ENCODE peak calls at places on chromosomes 3 and 15, in nine cellular contexts. P is GM10248, T is heart left ventricle, N is adrenal gland, M is lung, Z is IMR-90, I is fibroblast of mammary gland, H is transverse colon, E is uterus. G is an unnamed sample.

GRCh38 chr3:194271459-194272035 is 79.6 kb downstream of the CPN2 start:
- DNase-seq in P (no peak), T (no peak), N (no peak), M (no peak), Z (no peak), I (peak), H (no peak), E (no peak), G (no peak)

GRCh38 chr3:66075281-66075680 is 36.6 kb upstream of the MAGI1 start:
- DNase-seq in P (no peak), T (no peak), N (no peak), M (no peak), Z (peak), I (peak), H (no peak), E (no peak), G (no peak)

GRCh38 chr3:186713499-186713898 is 3.7 kb upstream of the KNG1 start:
- DNase-seq in P (no peak), T (no peak), N (no peak), M (no peak), Z (no peak), I (no peak), H (no peak), E (no peak), G (no peak)

GRCh38 chr3:133491481-133492059 is 81.9 kb upstream of the CDV3 start:
- DNase-seq in P (peak), T (no peak), N (no peak), M (no peak), Z (no peak), I (no peak), H (no peak), E (no peak), G (no peak)

GRCh38 chr3:142633073-142633472 is 36.9 kb downstream of the PLS1 start:
- DNase-seq in P (no peak), T (no peak), N (no peak), M (no peak), Z (no peak), I (no peak), H (no peak), E (no peak), G (no peak)

GRCh38 chr3:14166877-14167605 is 11.4 kb downstream of the XPC start:
- DNase-seq in P (no peak), T (no peak), N (no peak), M (no peak), Z (peak), I (peak), H (no peak), E (no peak), G (no peak)

GRCh38 chr3:119125742-119126507 is 20.0 kb upstream of the TEX55 start:
- DNase-seq in P (no peak), T (no peak), N (no peak), M (no peak), Z (no peak), I (no peak), H (no peak), E (no peak), G (no peak)

GRCh38 chr3:27827041-27827440 is 104.9 kb upstream of the EOMES start:
- DNase-seq in P (no peak), T (no peak), N (no peak), M (no peak), Z (no peak), I (no peak), H (no peak), E (no peak), G (no peak)

GRCh38 chr3:15959434-15959811 is 161.6 kb upstream of the ANKRD28 start:
- DNase-seq in P (no peak), T (no peak), N (no peak), M (no peak), Z (peak), I (peak), H (no peak), E (no peak), G (no peak)

GRCh38 chr3:170522171-170522570 is 63.7 kb downstream of the SLC7A14 start:
- DNase-seq in P (no peak), T (no peak), N (no peak), M (no peak), Z (peak), I (no peak), H (no peak), E (no peak), G (no peak)

GRCh38 chr3:66481071-66482001 is 19.5 kb downstream of the LRIG1 start:
- DNase-seq in P (no peak), T (no peak), N (no peak), M (no peak), Z (peak), I (no peak), H (no peak), E (no peak), G (no peak)

GRCh38 chr3:18657858-18658820 is 233.0 kb upstream of the SATB1 start:
- DNase-seq in P (no peak), T (no peak), N (peak), M (no peak), Z (no peak), I (no peak), H (no peak), E (no peak), G (no peak)

GRCh38 chr3:143648218-143648617 is 200.1 kb downstream of the SLC9A9 start:
- DNase-seq in P (no peak), T (no peak), N (no peak), M (no peak), Z (no peak), I (no peak), H (no peak), E (no peak), G (no peak)

GRCh38 chr3:143650827-143651226 is 197.4 kb downstream of the SLC9A9 start:
- DNase-seq in P (no peak), T (no peak), N (no peak), M (no peak), Z (no peak), I (no peak), H (no peak), E (no peak), G (no peak)

GRCh38 chr3:143652118-143652517 is 196.2 kb downstream of the SLC9A9 start:
- DNase-seq in P (no peak), T (no peak), N (no peak), M (no peak), Z (no peak), I (no peak), H (no peak), E (no peak), G (no peak)

GRCh38 chr3:143650120-143650519 is 198.1 kb downstream of the SLC9A9 start:
- DNase-seq in P (no peak), T (no peak), N (no peak), M (no peak), Z (no peak), I (no peak), H (no peak), E (no peak), G (no peak)

DNA sequence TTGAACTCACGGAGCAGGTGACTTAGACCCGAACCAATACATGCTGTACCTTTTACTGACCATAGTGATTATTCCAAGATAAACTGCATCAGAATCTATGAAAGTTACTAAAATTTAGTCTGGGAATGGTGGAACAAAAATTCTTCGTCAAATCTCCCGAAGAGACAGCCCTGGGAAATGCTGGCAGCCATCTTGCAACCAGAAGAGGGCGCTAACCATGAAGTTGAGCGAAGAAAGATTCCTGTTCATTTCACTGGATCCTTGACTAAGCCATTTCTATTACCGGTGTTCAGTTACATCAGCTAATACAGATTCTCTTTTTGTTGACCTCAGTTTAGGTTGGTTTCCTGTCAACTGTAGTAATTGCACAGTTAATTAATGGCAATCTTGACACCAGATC is 199.6 kb downstream of the SLC9A9 start:
- DNase-seq in P (no peak), T (no peak), N (no peak), M (no peak), Z (no peak), I (no peak), H (no peak), E (no peak), G (peak)
- TF ChIP-seq CTCF in P (no peak), T (no peak), N (no peak), M (no peak), Z (no peak), I (peak), H (peak), E (no peak), G (peak)

GRCh38 chr3:50372349-50372748 is 13.0 kb upstream of the TMEM115 start:
- DNase-seq in P (no peak), T (no peak), N (no peak), M (no peak), Z (no peak), I (no peak), H (peak), E (no peak), G (no peak)

GRCh38 chr3:50369271-50369670 is 9.9 kb upstream of the TMEM115 start:
- DNase-seq in P (no peak), T (no peak), N (no peak), M (no peak), Z (no peak), I (no peak), H (no peak), E (no peak), G (no peak)

GRCh38 chr3:50373146-50373864 is 14.0 kb upstream of the TMEM115 start:
- DNase-seq in P (no peak), T (no peak), N (no peak), M (no peak), Z (no peak), I (no peak), H (no peak), E (no peak), G (no peak)

GRCh38 chr3:50371133-50371670 is 11.9 kb upstream of the TMEM115 start:
- DNase-seq in P (no peak), T (no peak), N (no peak), M (no peak), Z (peak), I (peak), H (no peak), E (no peak), G (no peak)

GRCh38 chr3:50370594-50370993 is 11.3 kb upstream of the TMEM115 start:
- DNase-seq in P (no peak), T (no peak), N (no peak), M (no peak), Z (peak), I (peak), H (no peak), E (no peak), G (peak)
- TF ChIP-seq CTCF in P (peak), T (peak), N (no peak), M (no peak), Z (peak), I (no peak), H (no peak), E (no peak), G (no peak)

GRCh38 chr15:37087050-37087691 is 13.2 kb downstream of the MEIS2 start:
- DNase-seq in P (no peak), T (no peak), N (no peak), M (no peak), Z (no peak), I (no peak), H (no peak), E (no peak), G (no peak)
- TF ChIP-seq CTCF in P (no peak), T (no peak), N (no peak), M (no peak), Z (no peak), I (no peak), H (no peak), E (no peak), G (no peak)

GRCh38 chr15:43376017-43376705 is 5.3 kb downstream of the TUBGCP4 start:
- DNase-seq in P (peak), T (no peak), N (no peak), M (no peak), Z (peak), I (peak), H (peak), E (no peak), G (peak)

GRCh38 chr15:43370310-43370974 is 401 bp downstream of the ZSCAN29 start:
- DNase-seq in P (no peak), T (peak), N (peak), M (peak), Z (peak), I (peak), H (peak), E (no peak), G (peak)

DNA sequence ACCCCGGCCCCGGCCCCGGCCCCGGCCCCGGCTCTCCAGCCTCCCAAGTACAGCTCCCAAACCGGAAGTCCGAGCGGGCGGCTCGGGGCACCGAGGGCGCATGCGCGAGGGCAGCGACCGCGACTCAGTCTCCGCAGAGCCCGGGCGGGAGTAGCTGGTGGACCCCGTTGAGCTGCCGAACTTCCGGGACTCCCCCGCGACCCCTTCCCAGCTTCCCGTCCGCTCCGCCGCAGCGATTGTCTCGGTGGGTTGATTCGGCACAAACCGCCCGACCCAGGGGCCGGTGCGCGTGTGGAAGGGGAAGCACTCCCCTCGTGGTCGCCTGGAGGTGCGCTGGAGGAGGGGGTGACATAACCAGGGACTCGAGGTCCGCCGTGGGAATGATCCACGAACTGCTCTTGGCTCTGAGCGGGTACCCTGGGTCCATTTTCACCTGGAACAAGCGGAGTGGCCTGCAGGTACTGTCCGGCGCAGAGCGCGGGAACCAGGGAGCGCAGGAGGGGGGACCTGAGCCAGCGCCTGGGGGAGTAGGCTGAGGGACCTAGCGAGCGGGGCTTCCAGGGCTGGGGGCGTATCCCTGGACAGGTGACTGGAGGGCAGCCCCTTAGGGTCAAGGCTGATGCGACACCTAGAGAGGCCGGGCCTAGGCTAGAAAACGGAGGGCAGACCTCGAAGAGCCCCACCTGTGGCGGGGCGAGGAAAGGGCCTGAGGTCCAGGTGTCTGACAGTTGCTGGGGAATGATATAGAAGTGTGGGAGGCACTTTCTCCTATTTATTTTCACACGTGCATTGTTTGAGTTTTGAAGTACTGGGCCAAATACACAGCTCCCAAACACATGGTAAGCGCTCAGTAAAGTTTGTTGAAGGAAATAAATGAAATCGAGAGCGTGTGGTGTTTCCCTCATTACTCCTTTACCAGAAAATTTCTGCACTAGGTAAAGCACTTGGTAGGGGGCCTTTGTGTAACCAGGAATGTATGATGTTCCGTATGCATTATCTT is at the start of the genes TUBGCP4 and ZSCAN29:
- DNase-seq in P (peak), T (peak), N (peak), M (peak), Z (peak), I (peak), H (peak), E (peak), G (peak)
- TF ChIP-seq CTCF in P (peak), T (peak), N (no peak), M (no peak), Z (no peak), I (no peak), H (peak), E (peak), G (peak)

DNA sequence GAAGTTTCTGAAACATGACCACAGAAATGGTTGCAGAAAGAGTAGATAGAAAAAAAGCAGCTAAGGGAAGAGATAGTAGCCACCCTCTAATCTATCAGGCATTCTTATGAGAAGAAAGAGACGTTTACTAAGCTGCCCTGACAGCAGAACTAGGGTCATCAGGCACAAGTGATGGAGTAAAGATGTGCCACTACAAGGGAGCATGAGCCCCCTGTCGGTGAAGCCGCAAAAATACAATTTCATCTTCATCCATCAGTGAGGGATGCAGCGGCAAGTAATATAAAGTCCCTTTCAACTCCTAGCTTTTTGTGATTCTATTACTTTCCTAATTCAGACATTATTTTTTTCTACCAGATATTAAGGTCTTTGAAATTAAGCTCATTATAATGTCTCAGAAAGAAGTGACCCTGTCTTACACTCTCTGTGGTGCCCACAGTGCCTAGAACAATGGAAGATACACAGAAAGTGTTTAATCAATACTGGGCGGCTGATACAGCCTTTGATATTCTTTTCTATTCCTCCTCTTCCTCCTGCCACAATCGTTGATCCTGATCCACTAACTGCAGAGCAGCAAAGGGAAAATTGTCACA is 651.6 kb downstream of the NTRK3 start:
- DNase-seq in P (peak), T (no peak), N (no peak), M (no peak), Z (no peak), I (no peak), H (no peak), E (no peak), G (peak)
- TF ChIP-seq CTCF in P (peak), T (peak), N (peak), M (no peak), Z (peak), I (peak), H (peak), E (peak), G (peak)

DNA sequence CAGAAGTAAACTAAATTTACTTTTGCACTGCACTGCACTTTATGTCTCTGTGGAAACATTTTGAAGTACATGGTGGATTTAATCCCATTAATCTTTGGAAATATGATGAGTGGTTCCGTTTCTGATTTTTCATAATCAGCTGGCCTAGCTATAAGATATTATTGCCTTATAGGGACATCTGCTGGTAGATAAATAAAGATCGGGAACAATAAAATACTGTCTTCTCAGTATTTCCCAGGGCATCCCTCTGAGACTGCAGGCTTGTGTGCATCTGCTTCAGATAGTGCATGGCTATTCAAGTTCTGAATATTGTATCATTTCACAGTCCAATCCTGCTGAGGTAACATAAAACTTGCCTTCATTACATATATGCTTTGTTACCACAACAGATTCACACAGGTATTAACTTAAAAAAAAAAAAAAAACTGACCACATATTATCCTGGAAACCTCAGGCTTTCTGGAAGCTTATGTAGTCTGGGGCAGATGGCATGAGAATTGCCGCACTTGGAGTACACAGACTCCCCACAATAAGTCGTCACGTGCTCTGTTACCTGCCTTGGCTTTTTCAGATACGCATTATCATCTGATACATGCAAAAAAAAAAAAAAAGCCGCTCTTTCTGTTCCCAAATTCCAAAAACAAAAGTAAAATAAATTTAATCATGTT is 330.8 kb upstream of the AGTR1 start:
- DNase-seq in P (no peak), T (no peak), N (no peak), M (no peak), Z (peak), I (peak), H (no peak), E (no peak), G (no peak)
- TF ChIP-seq CTCF in P (no peak), T (no peak), N (no peak), M (no peak), Z (peak), I (peak), H (no peak), E (no peak), G (no peak)

DNA sequence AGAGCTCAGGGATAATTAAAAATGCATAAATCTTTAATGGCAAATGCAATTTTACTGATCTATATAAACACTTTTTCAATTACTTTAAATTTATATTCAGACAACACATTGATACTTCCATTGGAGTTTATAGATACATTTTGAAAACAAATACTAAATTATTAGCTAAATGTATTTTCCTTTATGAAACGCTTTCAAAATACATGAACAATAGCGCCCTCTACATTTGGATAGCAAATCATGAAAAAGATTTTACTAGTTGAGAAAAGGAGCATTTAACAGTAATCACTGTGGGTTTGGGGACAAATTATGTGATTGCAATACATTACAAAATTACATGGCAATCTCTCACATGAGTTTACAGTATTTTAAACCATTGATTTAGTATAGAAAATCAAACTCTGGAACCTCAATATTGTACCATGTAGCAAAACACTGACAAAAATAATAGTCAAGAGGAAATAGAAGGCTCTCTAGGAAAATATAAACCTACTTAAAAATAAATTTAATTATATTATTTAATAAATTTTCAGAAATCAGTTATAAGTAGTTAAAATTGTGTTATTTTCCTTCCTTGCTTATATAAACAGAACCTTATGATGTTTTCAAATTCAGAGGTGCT is 207.9 kb downstream of the ZIC1 start:
- DNase-seq in P (no peak), T (no peak), N (no peak), M (no peak), Z (peak), I (peak), H (no peak), E (no peak), G (no peak)
- TF ChIP-seq CTCF in P (peak), T (peak), N (peak), M (no peak), Z (peak), I (peak), H (peak), E (no peak), G (peak)

GRCh38 chr3:177752841-177753240 is 555.6 kb upstream of the TBL1XR1 start:
- DNase-seq in P (no peak), T (no peak), N (no peak), M (no peak), Z (no peak), I (no peak), H (no peak), E (no peak), G (no peak)
- TF ChIP-seq CTCF in P (no peak), T (no peak), N (no peak), M (no peak), Z (no peak), I (no peak), H (no peak), E (no peak), G (no peak)

DNA sequence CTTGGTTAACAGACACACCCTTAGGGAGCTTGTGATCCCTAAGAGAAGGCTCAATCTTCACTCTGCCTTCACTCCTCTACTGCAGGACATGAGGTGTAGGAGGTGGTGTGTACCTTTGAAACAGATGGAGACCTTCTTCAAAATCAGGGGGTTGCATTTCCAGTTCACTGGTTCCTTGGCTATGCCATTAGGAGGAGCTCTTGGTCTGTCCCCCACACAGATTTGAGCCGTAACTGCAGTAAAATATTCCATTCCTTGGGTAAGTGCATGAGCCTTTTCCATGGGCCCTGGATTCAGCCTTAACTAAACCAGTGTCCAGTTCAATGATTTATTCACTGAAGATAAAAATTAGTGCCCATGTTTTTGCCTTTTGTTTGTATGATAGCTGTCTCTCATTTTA is 144.6 kb downstream of the MCTP2 start:
- DNase-seq in P (no peak), T (no peak), N (no peak), M (no peak), Z (no peak), I (no peak), H (no peak), E (no peak), G (peak)
- TF ChIP-seq CTCF in P (no peak), T (peak), N (peak), M (no peak), Z (no peak), I (no peak), H (no peak), E (no peak), G (no peak)

G was measured in endothelial cell.